ENCODE peak calls at places on chromosomes 1 and 21, in ten cellular contexts. One of them, this sample, is unnamed.

GRCh38 chr21:20822559-20823133 is 175.6 kb upstream of the NCAM2 start:
- DNase-seq in RWPE1: no peak
- DNase-seq in cardiac fibroblast: no peak
- DNase-seq in GM10248: no peak
- DNase-seq in AG04450: no peak
- DNase-seq in stomach: no peak
- DNase-seq in progenitor cell of endocrine pancreas: no peak
- DNase-seq in mucosa of descending colon: no peak
- DNase-seq in fibroblast of pulmonary artery: no peak
- DNase-seq in Calu3: no peak
- DNase-seq in this sample: no peak

GRCh38 chr1:178684542-178685000 is 40.5 kb upstream of the RALGPS2 start:
- DNase-seq in RWPE1: peak; percentile 83
- DNase-seq in cardiac fibroblast: peak; percentile 96
- DNase-seq in GM10248: peak; percentile 24
- DNase-seq in AG04450: peak; percentile 76
- DNase-seq in stomach: no peak
- DNase-seq in progenitor cell of endocrine pancreas: no peak
- DNase-seq in mucosa of descending colon: no peak
- DNase-seq in fibroblast of pulmonary artery: peak; percentile 93
- DNase-seq in Calu3: no peak
- DNase-seq in this sample: peak; percentile 30

GRCh38 chr21:44376606-44377005 is 23.2 kb downstream of the TRPM2 start:
- DNase-seq in RWPE1: no peak
- DNase-seq in cardiac fibroblast: no peak
- DNase-seq in GM10248: no peak
- DNase-seq in AG04450: no peak
- DNase-seq in stomach: no peak
- DNase-seq in progenitor cell of endocrine pancreas: no peak
- DNase-seq in mucosa of descending colon: no peak
- DNase-seq in fibroblast of pulmonary artery: no peak
- DNase-seq in Calu3: no peak
- DNase-seq in this sample: no peak

GRCh38 chr1:28449904-28450303 is 55.9 kb upstream of the RCC1 start:
- DNase-seq in RWPE1: peak; percentile 79
- DNase-seq in cardiac fibroblast: peak; percentile 68
- DNase-seq in GM10248: peak; percentile 69
- DNase-seq in AG04450: no peak
- DNase-seq in stomach: no peak
- DNase-seq in progenitor cell of endocrine pancreas: no peak
- DNase-seq in mucosa of descending colon: no peak
- DNase-seq in fibroblast of pulmonary artery: peak; percentile 61
- DNase-seq in Calu3: no peak
- DNase-seq in this sample: peak; percentile 60

GRCh38 chr1:158819461-158820443 is 11.4 kb upstream of the MNDA start:
- DNase-seq in RWPE1: no peak
- DNase-seq in cardiac fibroblast: no peak
- DNase-seq in GM10248: peak; percentile 13
- DNase-seq in AG04450: no peak
- DNase-seq in stomach: no peak
- DNase-seq in progenitor cell of endocrine pancreas: no peak
- DNase-seq in mucosa of descending colon: no peak
- DNase-seq in fibroblast of pulmonary artery: peak; percentile 31
- DNase-seq in Calu3: no peak
- DNase-seq in this sample: peak; percentile 13

GRCh38 chr1:61455400-61455799 is 269.5 kb downstream of the TM2D1 start:
- DNase-seq in RWPE1: no peak
- DNase-seq in cardiac fibroblast: peak; percentile 72
- DNase-seq in GM10248: no peak
- DNase-seq in AG04450: no peak
- DNase-seq in stomach: no peak
- DNase-seq in progenitor cell of endocrine pancreas: no peak
- DNase-seq in mucosa of descending colon: no peak
- DNase-seq in fibroblast of pulmonary artery: no peak
- DNase-seq in Calu3: no peak
- DNase-seq in this sample: no peak

GRCh38 chr1:224920930-224921329 is 8.5 kb upstream of the DNAH14 start:
- DNase-seq in RWPE1: no peak
- DNase-seq in cardiac fibroblast: no peak
- DNase-seq in GM10248: no peak
- DNase-seq in AG04450: no peak
- DNase-seq in stomach: no peak
- DNase-seq in progenitor cell of endocrine pancreas: no peak
- DNase-seq in mucosa of descending colon: no peak
- DNase-seq in fibroblast of pulmonary artery: no peak
- DNase-seq in Calu3: no peak
- DNase-seq in this sample: no peak

GRCh38 chr1:162916407-162916806 is 55.4 kb upstream of the CCDC190 start:
- DNase-seq in RWPE1: no peak
- DNase-seq in cardiac fibroblast: peak; percentile 74
- DNase-seq in GM10248: no peak
- DNase-seq in AG04450: no peak
- DNase-seq in stomach: no peak
- DNase-seq in progenitor cell of endocrine pancreas: no peak
- DNase-seq in mucosa of descending colon: no peak
- DNase-seq in fibroblast of pulmonary artery: peak; percentile 85
- DNase-seq in Calu3: no peak
- DNase-seq in this sample: no peak

GRCh38 chr1:107964397-107965111 is 426 bp downstream of the VAV3 start:
- DNase-seq in RWPE1: peak; percentile 34
- DNase-seq in cardiac fibroblast: peak; percentile 13
- DNase-seq in GM10248: peak; percentile 24
- DNase-seq in AG04450: no peak
- DNase-seq in stomach: peak; percentile 37
- DNase-seq in progenitor cell of endocrine pancreas: peak; percentile 33
- DNase-seq in mucosa of descending colon: peak; percentile 55
- DNase-seq in fibroblast of pulmonary artery: peak; percentile 10
- DNase-seq in Calu3: no peak
- DNase-seq in this sample: peak; percentile 50

GRCh38 chr21:45291613-45292398 is 4.1 kb upstream of the POFUT2 start:
- DNase-seq in RWPE1: no peak
- DNase-seq in cardiac fibroblast: no peak
- DNase-seq in GM10248: no peak
- DNase-seq in AG04450: no peak
- DNase-seq in stomach: peak; percentile 25
- DNase-seq in progenitor cell of endocrine pancreas: peak; percentile 15
- DNase-seq in mucosa of descending colon: peak; percentile 53
- DNase-seq in fibroblast of pulmonary artery: no peak
- DNase-seq in Calu3: no peak
- DNase-seq in this sample: no peak

GRCh38 chr1:34852677-34853217 is 6.8 kb downstream of the SMIM12 start:
- DNase-seq in RWPE1: peak; percentile 88
- DNase-seq in cardiac fibroblast: peak; percentile 97
- DNase-seq in GM10248: peak; percentile 90
- DNase-seq in AG04450: peak; percentile 83
- DNase-seq in stomach: peak; percentile 93
- DNase-seq in progenitor cell of endocrine pancreas: peak; percentile 91
- DNase-seq in mucosa of descending colon: peak; percentile 88
- DNase-seq in fibroblast of pulmonary artery: peak; percentile 97
- DNase-seq in Calu3: peak; percentile 92
- DNase-seq in this sample: peak; percentile 91
- TF ChIP-seq CTCF in RWPE1: peak; percentile 93
- TF ChIP-seq CTCF in cardiac fibroblast: peak; percentile 99
- TF ChIP-seq CTCF in GM10248: peak; percentile 92
- TF ChIP-seq CTCF in AG04450: peak; percentile 93
- TF ChIP-seq CTCF in stomach: peak; percentile 96
- TF ChIP-seq CTCF in progenitor cell of endocrine pancreas: peak; percentile 99
- TF ChIP-seq CTCF in mucosa of descending colon: peak; percentile 94
- TF ChIP-seq CTCF in fibroblast of pulmonary artery: peak; percentile 97
- TF ChIP-seq CTCF in Calu3: peak; percentile 97
- TF ChIP-seq CTCF in this sample: peak; percentile 89

DNA sequence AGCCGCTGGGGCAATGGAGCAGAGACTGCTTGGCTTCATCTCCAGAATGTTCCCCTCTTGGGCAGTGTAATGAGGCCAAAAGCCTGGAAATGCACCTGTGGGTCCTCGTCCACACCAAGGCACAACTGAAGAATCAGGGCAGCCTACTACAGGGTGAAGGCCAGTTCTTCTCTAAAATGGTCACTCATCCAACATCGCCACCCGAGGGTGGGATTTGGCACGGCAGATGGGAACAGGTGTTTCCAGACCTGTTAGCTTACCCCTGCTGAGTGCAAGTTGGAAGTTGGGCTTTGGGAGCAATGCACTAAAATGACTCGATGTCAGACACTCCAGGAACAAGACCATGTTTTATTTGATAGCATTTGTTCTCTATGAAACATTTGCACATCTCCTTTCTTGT is 543.7 kb downstream of the NPHP4 start:
- DNase-seq in RWPE1: no peak
- DNase-seq in cardiac fibroblast: no peak
- DNase-seq in GM10248: no peak
- DNase-seq in AG04450: no peak
- DNase-seq in stomach: no peak
- DNase-seq in progenitor cell of endocrine pancreas: no peak
- DNase-seq in mucosa of descending colon: no peak
- DNase-seq in fibroblast of pulmonary artery: no peak
- DNase-seq in Calu3: no peak
- DNase-seq in this sample: no peak
- TF ChIP-seq CTCF in RWPE1: no peak
- TF ChIP-seq CTCF in cardiac fibroblast: no peak
- TF ChIP-seq CTCF in GM10248: no peak
- TF ChIP-seq CTCF in AG04450: no peak
- TF ChIP-seq CTCF in stomach: no peak
- TF ChIP-seq CTCF in progenitor cell of endocrine pancreas: peak; percentile 35
- TF ChIP-seq CTCF in mucosa of descending colon: no peak
- TF ChIP-seq CTCF in fibroblast of pulmonary artery: no peak
- TF ChIP-seq CTCF in Calu3: no peak
- TF ChIP-seq CTCF in this sample: no peak

DNA sequence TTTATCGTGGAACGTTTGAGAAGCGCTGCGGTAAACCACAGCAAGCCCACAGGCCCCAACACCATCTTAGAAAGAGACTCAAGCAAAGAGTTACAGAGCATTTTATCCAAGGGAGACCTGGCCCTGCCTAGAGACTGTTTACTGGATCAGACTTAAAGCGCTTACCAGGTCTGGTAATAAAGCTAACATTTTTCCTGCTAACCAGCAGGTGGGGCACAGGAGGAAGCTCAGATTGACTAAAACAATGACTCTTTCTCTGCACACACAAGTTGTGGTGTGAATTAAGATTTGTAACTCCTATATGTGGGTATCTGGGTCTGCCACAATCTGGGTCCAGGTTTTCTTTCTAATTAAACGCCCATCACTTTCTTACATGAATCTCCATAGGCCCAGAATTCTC is 136.5 kb upstream of the ETS2 start:
- DNase-seq in RWPE1: peak; percentile 19
- DNase-seq in cardiac fibroblast: peak; percentile 54
- DNase-seq in GM10248: peak; percentile 20
- DNase-seq in AG04450: no peak
- DNase-seq in stomach: no peak
- DNase-seq in progenitor cell of endocrine pancreas: no peak
- DNase-seq in mucosa of descending colon: no peak
- DNase-seq in fibroblast of pulmonary artery: peak; percentile 60
- DNase-seq in Calu3: peak; percentile 15
- DNase-seq in this sample: no peak
- TF ChIP-seq CTCF in RWPE1: peak; percentile 35
- TF ChIP-seq CTCF in cardiac fibroblast: peak; percentile 65
- TF ChIP-seq CTCF in GM10248: peak; percentile 26
- TF ChIP-seq CTCF in AG04450: peak; percentile 63
- TF ChIP-seq CTCF in stomach: peak; percentile 14
- TF ChIP-seq CTCF in progenitor cell of endocrine pancreas: peak; percentile 54
- TF ChIP-seq CTCF in mucosa of descending colon: no peak
- TF ChIP-seq CTCF in fibroblast of pulmonary artery: peak; percentile 67
- TF ChIP-seq CTCF in Calu3: no peak
- TF ChIP-seq CTCF in this sample: peak; percentile 37

GRCh38 chr1:93581917-93582850 is 99.5 kb downstream of the BCAR3 start:
- DNase-seq in RWPE1: no peak
- DNase-seq in cardiac fibroblast: no peak
- DNase-seq in GM10248: no peak
- DNase-seq in AG04450: no peak
- DNase-seq in stomach: no peak
- DNase-seq in progenitor cell of endocrine pancreas: no peak
- DNase-seq in mucosa of descending colon: peak; percentile 74
- DNase-seq in fibroblast of pulmonary artery: no peak
- DNase-seq in Calu3: no peak
- DNase-seq in this sample: no peak

GRCh38 chr1:93588206-93588605 is 93.4 kb downstream of the BCAR3 start:
- DNase-seq in RWPE1: no peak
- DNase-seq in cardiac fibroblast: peak; percentile 78
- DNase-seq in GM10248: no peak
- DNase-seq in AG04450: no peak
- DNase-seq in stomach: no peak
- DNase-seq in progenitor cell of endocrine pancreas: no peak
- DNase-seq in mucosa of descending colon: no peak
- DNase-seq in fibroblast of pulmonary artery: peak; percentile 70
- DNase-seq in Calu3: no peak
- DNase-seq in this sample: no peak

GRCh38 chr1:93587354-93587753 is 94.3 kb downstream of the BCAR3 start:
- DNase-seq in RWPE1: no peak
- DNase-seq in cardiac fibroblast: no peak
- DNase-seq in GM10248: no peak
- DNase-seq in AG04450: no peak
- DNase-seq in stomach: no peak
- DNase-seq in progenitor cell of endocrine pancreas: no peak
- DNase-seq in mucosa of descending colon: no peak
- DNase-seq in fibroblast of pulmonary artery: no peak
- DNase-seq in Calu3: no peak
- DNase-seq in this sample: no peak

GRCh38 chr1:93585059-93585966 is 96.3 kb downstream of the BCAR3 start:
- DNase-seq in RWPE1: peak; percentile 45
- DNase-seq in cardiac fibroblast: peak; percentile 67
- DNase-seq in GM10248: no peak
- DNase-seq in AG04450: no peak
- DNase-seq in stomach: peak; percentile 99
- DNase-seq in progenitor cell of endocrine pancreas: peak; percentile 31
- DNase-seq in mucosa of descending colon: peak; percentile 97
- DNase-seq in fibroblast of pulmonary artery: peak; percentile 76
- DNase-seq in Calu3: peak; percentile 98
- DNase-seq in this sample: no peak

GRCh38 chr1:93584238-93585003 is 97.2 kb downstream of the BCAR3 start:
- DNase-seq in RWPE1: no peak
- DNase-seq in cardiac fibroblast: no peak
- DNase-seq in GM10248: no peak
- DNase-seq in AG04450: no peak
- DNase-seq in stomach: no peak
- DNase-seq in progenitor cell of endocrine pancreas: no peak
- DNase-seq in mucosa of descending colon: no peak
- DNase-seq in fibroblast of pulmonary artery: no peak
- DNase-seq in Calu3: no peak
- DNase-seq in this sample: no peak
- TF ChIP-seq CTCF in RWPE1: no peak
- TF ChIP-seq CTCF in cardiac fibroblast: no peak
- TF ChIP-seq CTCF in GM10248: no peak
- TF ChIP-seq CTCF in AG04450: no peak
- TF ChIP-seq CTCF in stomach: no peak
- TF ChIP-seq CTCF in progenitor cell of endocrine pancreas: no peak
- TF ChIP-seq CTCF in mucosa of descending colon: no peak
- TF ChIP-seq CTCF in fibroblast of pulmonary artery: peak; percentile 18
- TF ChIP-seq CTCF in Calu3: no peak
- TF ChIP-seq CTCF in this sample: no peak

This sample was measured in GM13977.